ENCODE peak calls at places on chromosomes 5 and 9, in eight cellular contexts. L is thyroid gland, U is Peyer's patch, Y is tibial artery, W is transverse colon, B is left ventricle myocardium inferior, T is Panc1, H is PC-3. F is an unnamed sample.

GRCh38 chr9:114207034-114207815 is 51.9 kb downstream of the COL27A1 start:
- DNase-seq in L (no peak), U (no peak), Y (peak; percentile 91), W (peak; percentile 26), B (peak; percentile 76), T (no peak), H (peak; percentile 35), F (no peak)

GRCh38 chr9:89808801-89809200 is 204.0 kb downstream of the GADD45G start:
- DNase-seq in L (no peak), U (no peak), Y (peak; percentile 51), W (no peak), B (no peak), T (no peak), H (no peak), F (no peak)

GRCh38 chr5:73718762-73719161 is 92.8 kb downstream of the ARHGEF28 start:
- DNase-seq in L (no peak), U (no peak), Y (no peak), W (no peak), B (no peak), T (no peak), H (no peak), F (no peak)

GRCh38 chr5:2634399-2635176 is 116.9 kb downstream of the IRX2 start:
- DNase-seq in L (no peak), U (no peak), Y (no peak), W (no peak), B (no peak), T (no peak), H (no peak), F (no peak)

GRCh38 chr9:95024097-95024671 is 293.3 kb downstream of the FANCC start:
- DNase-seq in L (no peak), U (no peak), Y (peak; percentile 80), W (no peak), B (peak; percentile 37), T (no peak), H (peak; percentile 20), F (no peak)

GRCh38 chr9:112326194-112326593 is 7.2 kb downstream of the PTBP3 start:
- DNase-seq in L (no peak), U (no peak), Y (no peak), W (no peak), B (no peak), T (no peak), H (no peak), F (no peak)

GRCh38 chr9:108441251-108441650 is 414.5 kb downstream of the ACTL7B start:
- DNase-seq in L (no peak), U (no peak), Y (no peak), W (no peak), B (no peak), T (no peak), H (no peak), F (no peak)

GRCh38 chr9:131097948-131098278 is 1.6 kb downstream of the AIF1L start:
- DNase-seq in L (peak; percentile 40), U (no peak), Y (no peak), W (no peak), B (no peak), T (no peak), H (no peak), F (no peak)

GRCh38 chr5:167244583-167244982 is 1046.9 kb upstream of the WWC1 start:
- DNase-seq in L (no peak), U (no peak), Y (no peak), W (no peak), B (no peak), T (no peak), H (no peak), F (no peak)

GRCh38 chr5:143041972-143042770 is 272.0 kb downstream of the ARHGAP26 start:
- DNase-seq in L (no peak), U (no peak), Y (no peak), W (no peak), B (no peak), T (no peak), H (peak; percentile 49), F (no peak)

DNA sequence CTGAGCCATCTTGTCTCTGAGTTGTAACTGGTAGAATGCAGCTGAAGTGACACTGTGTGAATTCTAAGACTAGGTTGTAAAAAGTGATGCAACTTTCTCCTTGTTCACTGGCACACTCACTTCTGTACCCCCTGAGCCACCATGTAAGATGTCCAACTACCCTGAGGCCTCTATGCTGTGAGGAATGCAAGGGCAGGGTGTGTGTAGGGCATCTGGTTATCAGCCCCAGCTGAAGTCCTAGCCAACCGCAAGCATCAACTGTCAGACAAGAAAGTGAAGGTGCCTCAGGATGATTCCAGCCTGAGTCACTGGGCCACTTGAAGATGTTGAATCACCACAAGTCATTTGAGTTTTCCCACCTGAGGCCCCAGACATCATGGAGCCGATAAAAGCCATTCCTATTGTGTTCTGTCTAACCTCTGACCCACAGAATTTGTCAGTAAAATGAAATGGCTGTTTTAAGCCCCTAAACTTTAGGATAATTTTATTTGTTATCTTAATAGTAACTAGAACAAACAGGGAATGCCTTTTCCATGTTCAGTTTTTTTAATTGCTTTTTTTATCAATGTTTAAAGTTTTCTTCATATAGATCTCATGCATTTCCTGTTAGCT is 18.7 kb upstream of the RHOBTB3 start:
- DNase-seq in L (peak; percentile 36), U (peak; percentile 62), Y (no peak), W (no peak), B (no peak), T (peak; percentile 75), H (peak; percentile 94), F (no peak)
- H3K4me1 ChIP-seq in L (peaks cover 12% of the 10 kb centered on the region), U (no peaks in the 10 kb centered on the region), Y (no peaks in the 10 kb centered on the region), W (no peaks in the 10 kb centered on the region), B (peaks cover 14% of the 10 kb centered on the region), T (peaks cover 6% of the 10 kb centered on the region), H (peaks cover 24% of the 10 kb centered on the region), F (no peaks in the 10 kb centered on the region)

GRCh38 chr5:67021522-67022316 is 174.9 kb downstream of the CD180 start:
- DNase-seq in L (no peak), U (no peak), Y (no peak), W (no peak), B (no peak), T (no peak), H (no peak), F (no peak)

GRCh38 chr5:67025437-67025836 is 171.2 kb downstream of the CD180 start:
- DNase-seq in L (no peak), U (no peak), Y (no peak), W (no peak), B (no peak), T (no peak), H (no peak), F (no peak)

GRCh38 chr5:67020231-67020630 is 176.4 kb downstream of the CD180 start:
- DNase-seq in L (no peak), U (no peak), Y (no peak), W (no peak), B (no peak), T (no peak), H (no peak), F (no peak)

GRCh38 chr5:67026278-67026677 is 170.3 kb downstream of the CD180 start:
- DNase-seq in L (no peak), U (no peak), Y (no peak), W (no peak), B (no peak), T (no peak), H (no peak), F (no peak)

GRCh38 chr5:67021031-67021430 is 175.6 kb downstream of the CD180 start:
- DNase-seq in L (no peak), U (no peak), Y (no peak), W (no peak), B (no peak), T (no peak), H (no peak), F (no peak)
- H3K4me1 ChIP-seq in L (peaks cover 28% of the 10 kb centered on the region), U (no peaks in the 10 kb centered on the region), Y (no peaks in the 10 kb centered on the region), W (peaks cover 7% of the 10 kb centered on the region), B (peaks cover 62% of the 10 kb centered on the region), T (no peaks in the 10 kb centered on the region), H (peaks cover 8% of the 10 kb centered on the region), F (no peaks in the 10 kb centered on the region)

GRCh38 chr5:132416306-132417009 is 46.9 kb downstream of the SLC22A5 start:
- DNase-seq in L (no peak), U (no peak), Y (no peak), W (no peak), B (no peak), T (no peak), H (no peak), F (no peak)
- H3K4me1 ChIP-seq in L (peaks cover 80% of the 10 kb centered on the region), U (peaks cover 19% of the 10 kb centered on the region), Y (no peaks in the 10 kb centered on the region), W (peaks cover 55% of the 10 kb centered on the region), B (peaks cover 100% of the 10 kb centered on the region), T (peaks cover 61% of the 10 kb centered on the region), H (peaks cover 73% of the 10 kb centered on the region), F (peaks cover 84% of the 10 kb centered on the region)

GRCh38 chr5:52065182-52065581 is 681.9 kb downstream of the ISL1 start:
- DNase-seq in L (no peak), U (no peak), Y (no peak), W (no peak), B (no peak), T (no peak), H (no peak), F (no peak)

DNA sequence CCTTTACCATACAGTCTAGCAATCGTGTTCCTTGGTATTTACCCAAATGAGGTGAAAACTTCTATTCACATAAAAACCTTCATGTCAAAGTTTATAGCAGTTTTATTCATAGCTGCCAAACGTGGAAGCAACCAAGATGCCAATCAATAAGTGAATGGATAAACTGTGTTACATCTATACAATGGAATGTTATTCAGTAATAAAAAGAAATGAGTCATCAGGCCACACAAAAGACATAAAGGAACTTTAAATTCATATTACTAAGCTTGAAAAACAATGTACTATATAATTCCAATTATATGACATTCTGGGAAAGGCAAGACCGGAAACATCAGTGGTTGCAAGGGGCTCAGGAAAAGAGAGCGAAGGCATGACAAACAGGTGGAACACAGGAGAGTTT is 679.9 kb downstream of the ISL1 start:
- DNase-seq in L (no peak), U (no peak), Y (no peak), W (no peak), B (no peak), T (no peak), H (peak; percentile 34), F (no peak)
- H3K4me1 ChIP-seq in L (no peaks in the 10 kb centered on the region), U (no peaks in the 10 kb centered on the region), Y (no peaks in the 10 kb centered on the region), W (no peaks in the 10 kb centered on the region), B (no peaks in the 10 kb centered on the region), T (no peaks in the 10 kb centered on the region), H (no peaks in the 10 kb centered on the region), F (no peaks in the 10 kb centered on the region)

GRCh38 chr5:88846434-88846833 is 36.5 kb downstream of the MEF2C start:
- DNase-seq in L (no peak), U (no peak), Y (no peak), W (no peak), B (no peak), T (no peak), H (no peak), F (no peak)
- H3K4me1 ChIP-seq in L (peaks cover 2% of the 10 kb centered on the region), U (no peaks in the 10 kb centered on the region), Y (no peaks in the 10 kb centered on the region), W (no peaks in the 10 kb centered on the region), B (peaks cover 58% of the 10 kb centered on the region), T (no peaks in the 10 kb centered on the region), H (no peaks in the 10 kb centered on the region), F (no peaks in the 10 kb centered on the region)

DNA sequence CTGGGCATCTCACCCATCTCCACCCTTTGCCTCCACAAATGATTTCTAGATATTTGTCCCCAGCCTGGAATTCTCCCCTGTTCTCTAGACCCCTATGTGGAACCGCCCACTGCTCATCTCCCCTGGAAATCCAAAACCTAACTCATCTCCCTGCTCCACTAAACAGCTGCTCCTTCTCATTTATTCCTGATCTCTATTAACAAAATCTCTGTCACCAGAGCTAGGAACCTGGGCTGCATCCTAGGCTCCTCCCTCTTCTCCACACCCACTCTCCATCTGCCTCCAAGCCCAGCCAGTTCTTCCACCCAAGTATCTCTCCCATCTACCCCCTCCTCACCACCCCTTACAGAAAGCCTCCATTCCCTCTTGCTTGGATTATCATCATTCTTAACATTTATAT is 24.0 kb upstream of the SYNPO start:
- DNase-seq in L (no peak), U (no peak), Y (no peak), W (no peak), B (no peak), T (no peak), H (no peak), F (no peak)
- H3K4me1 ChIP-seq in L (peaks cover 67% of the 10 kb centered on the region), U (no peaks in the 10 kb centered on the region), Y (no peaks in the 10 kb centered on the region), W (peaks cover 48% of the 10 kb centered on the region), B (peaks cover 100% of the 10 kb centered on the region), T (peaks cover 39% of the 10 kb centered on the region), H (no peaks in the 10 kb centered on the region), F (peaks cover 78% of the 10 kb centered on the region)